ENCODE peak calls at places on chromosomes 16 and 17, in eight cellular contexts. R is GM12892; A is DMS79; E is stimulated activated CD8-positive, alpha-beta memory T cell treated with anti-CD3 and anti-CD28 coated beads, Interleukin-12 subunit alpha, Interleukin-12 subunit beta, amount 100 ng/mL, for 4 hours; S is NCI-H69; D is RCC 7860; W is MV-4-11; U is mesothelial cell of epicardium. Z is an unnamed sample.

GRCh38 chr16:26816885-26817571 is 249.7 kb upstream of the C16orf82 start:
- DNase-seq in R (no peak), A (no peak), E (no peak), S (no peak), D (peak; percentile 81), W (peak; percentile 92), U (no peak), Z (no peak)

GRCh38 chr16:76443981-76444380 is 166.8 kb downstream of the CNTNAP4 start:
- DNase-seq in R (no peak), A (no peak), E (no peak), S (no peak), D (no peak), W (no peak), U (no peak), Z (no peak)

GRCh38 chr17:82175951-82176350 is 36.7 kb downstream of the CCDC57 start:
- DNase-seq in R (no peak), A (no peak), E (no peak), S (no peak), D (no peak), W (no peak), U (no peak), Z (no peak)

GRCh38 chr17:70767102-70767701 is 597.9 kb downstream of the KCNJ2 start:
- DNase-seq in R (no peak), A (no peak), E (no peak), S (peak; percentile 90), D (peak; percentile 37), W (peak; percentile 3), U (no peak), Z (peak; percentile 31)

GRCh38 chr17:36524428-36524876 is 10.2 kb downstream of the MYO19 start:
- DNase-seq in R (no peak), A (no peak), E (no peak), S (no peak), D (peak; percentile 14), W (no peak), U (peak; percentile 11), Z (no peak)

GRCh38 chr17:32755045-32755805 is 121.7 kb downstream of the MYO1D start:
- DNase-seq in R (no peak), A (no peak), E (no peak), S (peak; percentile 83), D (peak; percentile 58), W (peak; percentile 65), U (no peak), Z (peak; percentile 60)

GRCh38 chr16:89025636-89026035 is 48.6 kb upstream of the CBFA2T3 start:
- DNase-seq in R (no peak), A (no peak), E (no peak), S (no peak), D (no peak), W (no peak), U (no peak), Z (no peak)

GRCh38 chr16:65315004-65315398 is 193.1 kb upstream of the CDH11 start:
- DNase-seq in R (no peak), A (no peak), E (no peak), S (no peak), D (no peak), W (no peak), U (no peak), Z (no peak)

GRCh38 chr17:83155128-83156081 is 76.0 kb downstream of the METRNL start:
- DNase-seq in R (no peak), A (no peak), E (no peak), S (no peak), D (no peak), W (peak; percentile 93), U (no peak), Z (no peak)

GRCh38 chr17:48262982-48263586 is 155.5 kb downstream of the SNX11 start:
- DNase-seq in R (no peak), A (no peak), E (no peak), S (peak; percentile 68), D (no peak), W (no peak), U (no peak), Z (no peak)

GRCh38 chr16:71297252-71297651 is 8.1 kb upstream of the CMTR2 start:
- DNase-seq in R (no peak), A (no peak), E (no peak), S (peak; percentile 1), D (no peak), W (no peak), U (no peak), Z (no peak)

GRCh38 chr17:70739046-70739445 is 569.7 kb downstream of the KCNJ2 start:
- DNase-seq in R (no peak), A (no peak), E (no peak), S (peak; percentile 88), D (no peak), W (no peak), U (no peak), Z (no peak)

GRCh38 chr16:67040906-67041305 is 12.0 kb downstream of the CBFB start:
- DNase-seq in R (no peak), A (no peak), E (no peak), S (no peak), D (no peak), W (no peak), U (no peak), Z (no peak)

GRCh38 chr16:56401482-56401881 is 23.9 kb downstream of the AMFR start:
- DNase-seq in R (no peak), A (no peak), E (no peak), S (peak; percentile 90), D (no peak), W (no peak), U (no peak), Z (peak; percentile 45)

GRCh38 chr16:65111306-65111705 is 10.6 kb downstream of the CDH11 start:
- DNase-seq in R (no peak), A (no peak), E (no peak), S (no peak), D (no peak), W (no peak), U (no peak), Z (no peak)